ENCODE peak calls at places on chromosomes 6 and 20, in ten cellular contexts. D, K, F, W, Q, Y, N, B, T and P are unnamed samples.

GRCh38 chr20:3738109-3739053 is 5.9 kb downstream of the HSPA12B start:
- DNase-seq in T (no peak), Y (no peak), D (no peak), N (peak; percentile 4), K (no peak), W (no peak), B (no peak), Q (no peak), F (no peak), P (no peak)

GRCh38 chr6:11953641-11954040 is 58.5 kb upstream of the HIVEP1 start:
- DNase-seq in B (no peak), Q (no peak), T (no peak), F (no peak), D (no peak), W (no peak), K (no peak), N (no peak), Y (no peak), P (no peak)

GRCh38 chr6:37283786-37284185 is 25.8 kb upstream of the TMEM217 start:
- DNase-seq in W (no peak), D (no peak), N (no peak), Y (no peak), T (peak; percentile 39), F (no peak), B (no peak), K (peak; percentile 92), Q (no peak), P (peak; percentile 72)

GRCh38 chr6:151747890-151748289 is 59.6 kb upstream of the ESR1 start:
- DNase-seq in F (no peak), K (no peak), B (no peak), T (no peak), W (no peak), D (no peak), Q (no peak), N (no peak), Y (no peak), P (no peak)

GRCh38 chr20:50223321-50223995 is 32.8 kb downstream of the CEBPB start:
- DNase-seq in B (no peak), T (no peak), D (no peak), K (no peak), F (no peak), N (no peak), Y (no peak), Q (peak; percentile 64), W (no peak), P (no peak)

GRCh38 chr6:26305097-26305841 is 59.7 kb upstream of the BTN3A2 start:
- DNase-seq in K (no peak), Q (no peak), W (peak; percentile 59), F (peak; percentile 68), T (peak; percentile 72), Y (peak; percentile 82), D (peak; percentile 58), B (peak; percentile 77), N (no peak), P (peak; percentile 74)

GRCh38 chr6:54179152-54179551 is 67.9 kb downstream of the MLIP start:
- DNase-seq in F (no peak), Q (no peak), B (no peak), D (no peak), N (no peak), W (no peak), K (no peak), Y (no peak), T (no peak), P (no peak)

GRCh38 chr20:47317127-47317895 is 39.2 kb downstream of the ZMYND8 start:
- DNase-seq in N (peak; percentile 94), W (peak; percentile 66), K (peak; percentile 96), B (peak; percentile 32), Y (peak; percentile 99), F (peak; percentile 91), Q (peak; percentile 84), D (peak; percentile 70), T (peak; percentile 44), P (peak; percentile 90)

GRCh38 chr20:20286061-20286460 is 81.8 kb upstream of the INSM1 start:
- DNase-seq in N (no peak), D (no peak), T (no peak), F (no peak), W (peak; percentile 12), Y (no peak), B (no peak), Q (no peak), K (no peak), P (no peak)

GRCh38 chr6:6545616-6546317 is 42.8 kb upstream of the LY86 start:
- DNase-seq in D (no peak), T (no peak), W (no peak), F (no peak), K (no peak), B (no peak), Q (no peak), N (no peak), Y (no peak), P (no peak)